ENCODE peak calls at places on chromosomes 13 and 19, in ten cellular contexts. H, J, S, Z, G, T, F, M, C and Q are unnamed samples.

GRCh38 chr13:113810640-113811039 is 51.6 kb downstream of the TMEM255B start:
- DNase-seq in J (no peak), Z (no peak), G (no peak), S (no peak), C (no peak), T (no peak), M (no peak), F (no peak), H (no peak), Q (no peak)

GRCh38 chr19:13051581-13052165 is 51.0 kb downstream of the LYL1 start:
- DNase-seq in C (peak; percentile 37), M (peak; percentile 65), H (peak; percentile 75), Z (no peak), G (peak; percentile 14), J (peak; percentile 60), S (no peak), T (peak; percentile 81), F (no peak), Q (no peak)

GRCh38 chr13:94121686-94122085 is 357.8 kb downstream of the DCT start:
- DNase-seq in T (no peak), S (no peak), J (peak; percentile 43), M (no peak), H (peak; percentile 26), C (no peak), Z (peak; percentile 29), F (no peak), G (no peak), Q (no peak)

GRCh38 chr13:19067767-19068166 is 113.9 kb downstream of the TUBA3C start:
- DNase-seq in G (no peak), S (no peak), H (no peak), C (no peak), M (no peak), F (no peak), J (no peak), T (no peak), Z (no peak), Q (no peak)

GRCh38 chr13:19984430-19985218 is 26.1 kb downstream of the ZMYM2 start:
- DNase-seq in J (peak; percentile 13), H (peak; percentile 54), G (peak; percentile 16), F (peak; percentile 37), S (no peak), T (no peak), Z (peak; percentile 56), C (no peak), M (peak; percentile 24), Q (no peak)

GRCh38 chr13:26943748-26944147 is 183.2 kb upstream of the GPR12 start:
- DNase-seq in T (no peak), S (no peak), M (no peak), G (no peak), J (no peak), Z (no peak), F (no peak), C (no peak), H (no peak), Q (no peak)

GRCh38 chr13:94595006-94595942 is 678 bp downstream of the TGDS start:
- DNase-seq in Z (peak; percentile 17), F (no peak), J (peak; percentile 27), M (peak; percentile 26), H (peak; percentile 11), C (peak; percentile 27), S (no peak), G (no peak), T (peak; percentile 41), Q (no peak)

GRCh38 chr19:2523630-2524311 is 47.8 kb downstream of the GADD45B start:
- DNase-seq in F (no peak), H (peak; percentile 54), S (no peak), J (no peak), G (peak; percentile 54), C (no peak), M (no peak), Z (peak; percentile 83), T (no peak), Q (no peak)

GRCh38 chr19:38506723-38507550 is 73.4 kb downstream of the RYR1 start:
- DNase-seq in M (peak; percentile 97), F (peak; percentile 65), Z (peak; percentile 23), T (peak; percentile 53), S (peak; percentile 7), C (peak; percentile 86), J (peak; percentile 89), G (peak; percentile 100), H (peak; percentile 94), Q (peak; percentile 60)

GRCh38 chr13:59319276-59319675 is 844.5 kb downstream of the DIAPH3 start:
- DNase-seq in S (no peak), J (no peak), H (peak; percentile 84), T (no peak), F (no peak), G (no peak), M (no peak), Z (no peak), C (no peak), Q (no peak)

GRCh38 chr13:75907044-75907443 is 270.9 kb downstream of the LMO7 start:
- DNase-seq in C (no peak), Z (no peak), M (no peak), J (no peak), F (no peak), G (no peak), H (no peak), S (no peak), T (no peak), Q (no peak)

GRCh38 chr13:76828316-76828741 is 57.9 kb downstream of the KCTD12 start:
- DNase-seq in G (no peak), C (no peak), T (no peak), F (no peak), M (no peak), J (no peak), H (no peak), Z (peak; percentile 23), S (no peak), Q (no peak)

GRCh38 chr13:75751350-75751749 is 115.2 kb downstream of the LMO7 start:
- DNase-seq in Z (no peak), M (no peak), H (no peak), F (no peak), J (no peak), T (no peak), C (no peak), G (no peak), S (no peak), Q (no peak)

GRCh38 chr19:13430790-13431582 is 75.3 kb downstream of the CACNA1A start:
- DNase-seq in H (peak; percentile 62), C (peak; percentile 46), M (peak; percentile 67), J (peak; percentile 48), T (peak; percentile 42), G (peak; percentile 43), S (peak; percentile 5), F (peak; percentile 64), Z (peak; percentile 38), Q (peak; percentile 30)

GRCh38 chr19:3073159-3073563 is 10.9 kb upstream of the TLE5 start:
- DNase-seq in S (no peak), M (peak; percentile 70), T (no peak), H (peak; percentile 93), C (no peak), F (no peak), Z (peak; percentile 68), G (peak; percentile 58), J (no peak), Q (no peak)

GRCh38 chr19:47004012-47004465 is 15.6 kb upstream of the NPAS1 start:
- DNase-seq in Z (no peak), C (no peak), S (no peak), F (no peak), M (no peak), G (no peak), T (no peak), J (no peak), H (no peak), Q (no peak)

GRCh38 chr13:34672631-34673030 is 269.4 kb upstream of the NBEA start:
- DNase-seq in M (no peak), J (no peak), S (no peak), G (no peak), H (no peak), F (no peak), T (no peak), C (no peak), Z (no peak), Q (no peak)